ENCODE peak calls at places on chromosome 2, in eight cellular contexts. N is PC-9; I is aorta; X is cardiac septum; L is NCI-H2171; D is stimulated activated CD4-positive, alpha-beta T cell treated with anti-CD3 and anti-CD28 coated beads, Interleukin-12 subunit alpha, Interleukin-12 subunit beta, amount 100 ng/mL, for 4 hours; B is activated T-cell treated with anti-CD3 and anti-CD28 coated beads for 48 hours; W is Peyer's patch. J is an unnamed sample.

GRCh38 chr2:205609036-205609607 is 73.2 kb upstream of the NRP2 start:
- DNase-seq in W (no peak), N (no peak), X (no peak), B (no peak), I (no peak), L (no peak), D (no peak), J (no peak)

GRCh38 chr2:37833420-37833819 is 91.7 kb upstream of the RMDN2 start:
- DNase-seq in D (no peak), X (no peak), I (no peak), L (no peak), N (no peak), B (peak), W (no peak), J (no peak)

GRCh38 chr2:200964498-200964897 is 1.0 kb upstream of the ORC2 start:
- DNase-seq in N (no peak), L (no peak), B (no peak), I (no peak), D (no peak), X (no peak), W (no peak), J (no peak)

GRCh38 chr2:23354554-23354953 is 30.4 kb upstream of the KLHL29 start:
- DNase-seq in L (no peak), B (no peak), X (no peak), N (no peak), D (no peak), W (no peak), I (no peak), J (no peak)

GRCh38 chr2:172437419-172438063 is 10.2 kb downstream of the ITGA6 start:
- DNase-seq in B (peak), W (peak), X (no peak), D (no peak), N (no peak), L (no peak), I (no peak), J (no peak)

GRCh38 chr2:69828913-69829242 is 582 bp upstream of the GMCL1 start:
- DNase-seq in X (no peak), W (no peak), D (no peak), I (no peak), N (no peak), L (no peak), B (no peak), J (no peak)

GRCh38 chr2:42060718-42061619 is 13.1 kb downstream of the PKDCC start:
- DNase-seq in D (no peak), W (no peak), I (peak), B (no peak), N (no peak), L (no peak), X (no peak), J (peak)

GRCh38 chr2:104733544-104733943 is 120.4 kb upstream of the POU3F3 start:
- DNase-seq in L (no peak), D (no peak), X (no peak), N (no peak), B (peak), W (no peak), I (no peak), J (no peak)

GRCh38 chr2:71951067-71951436 is 196.6 kb downstream of the CYP26B1 start:
- DNase-seq in L (no peak), I (no peak), B (no peak), X (no peak), D (no peak), W (no peak), N (no peak), J (no peak)

GRCh38 chr2:236103981-236104380 is 64.2 kb downstream of the GBX2 start:
- DNase-seq in W (no peak), B (no peak), I (peak), X (no peak), N (no peak), L (no peak), D (no peak), J (no peak)

GRCh38 chr2:153519260-153519875 is 40.8 kb upstream of the RPRM start:
- DNase-seq in L (peak), X (no peak), D (peak), I (peak), B (peak), N (no peak), W (no peak), J (no peak)

GRCh38 chr2:235595420-235596010 is 101.7 kb downstream of the AGAP1 start:
- DNase-seq in W (peak), I (peak), D (no peak), N (peak), X (no peak), L (no peak), B (peak), J (peak)

J was measured in left ventricle myocardium inferior.